ENCODE peak calls at places on chromosomes 2 and 18, in eight cellular contexts. One of them, this sample, is unnamed. For H3K9me3, the result is how much of the 10 kb centered on the place peaks cover.

GRCh38 chr18:3453540-3454364 is 3.8 kb downstream of the TGIF1 start:
- DNase-seq in WERI-Rb-1: no peak
- DNase-seq in neural progenitor cell: peak
- DNase-seq in CD8-positive, alpha-beta T cell: no peak
- DNase-seq in PC-9: peak
- DNase-seq in A549: no peak
- DNase-seq in endodermal cell: no peak
- DNase-seq in lower lobe of right lung: peak
- DNase-seq in this sample: peak

GRCh38 chr18:45408218-45408617 is 207.1 kb upstream of the SLC14A2 start:
- DNase-seq in WERI-Rb-1: no peak
- DNase-seq in neural progenitor cell: no peak
- DNase-seq in CD8-positive, alpha-beta T cell: no peak
- DNase-seq in PC-9: no peak
- DNase-seq in A549: no peak
- DNase-seq in endodermal cell: no peak
- DNase-seq in lower lobe of right lung: no peak
- DNase-seq in this sample: no peak

GRCh38 chr2:210452194-210452593 is 24.4 kb downstream of the LANCL1 start:
- DNase-seq in WERI-Rb-1: no peak
- DNase-seq in neural progenitor cell: no peak
- DNase-seq in CD8-positive, alpha-beta T cell: no peak
- DNase-seq in PC-9: no peak
- DNase-seq in A549: no peak
- DNase-seq in endodermal cell: no peak
- DNase-seq in lower lobe of right lung: no peak
- DNase-seq in this sample: no peak

GRCh38 chr18:22309191-22309590 is 108.5 kb downstream of the CTAGE1 start:
- DNase-seq in WERI-Rb-1: no peak
- DNase-seq in neural progenitor cell: no peak
- DNase-seq in CD8-positive, alpha-beta T cell: no peak
- DNase-seq in PC-9: no peak
- DNase-seq in A549: no peak
- DNase-seq in endodermal cell: no peak
- DNase-seq in lower lobe of right lung: no peak
- DNase-seq in this sample: no peak

GRCh38 chr2:32626591-32627221 is 1.1 kb upstream of the TTC27 start:
- DNase-seq in WERI-Rb-1: no peak
- DNase-seq in neural progenitor cell: peak
- DNase-seq in CD8-positive, alpha-beta T cell: no peak
- DNase-seq in PC-9: no peak
- DNase-seq in A549: no peak
- DNase-seq in endodermal cell: peak
- DNase-seq in lower lobe of right lung: no peak
- DNase-seq in this sample: no peak

GRCh38 chr2:119429225-119430000 is 2.2 kb upstream of the TMEM37 start:
- DNase-seq in WERI-Rb-1: no peak
- DNase-seq in neural progenitor cell: no peak
- DNase-seq in CD8-positive, alpha-beta T cell: no peak
- DNase-seq in PC-9: no peak
- DNase-seq in A549: no peak
- DNase-seq in endodermal cell: no peak
- DNase-seq in lower lobe of right lung: no peak
- DNase-seq in this sample: no peak

GRCh38 chr2:158635961-158636601 is 159.0 kb upstream of the DAPL1 start:
- DNase-seq in WERI-Rb-1: no peak
- DNase-seq in neural progenitor cell: no peak
- DNase-seq in CD8-positive, alpha-beta T cell: no peak
- DNase-seq in PC-9: no peak
- DNase-seq in A549: no peak
- DNase-seq in endodermal cell: no peak
- DNase-seq in lower lobe of right lung: no peak
- DNase-seq in this sample: no peak

GRCh38 chr2:218257390-218257981 is 3.3 kb upstream of the GPBAR1 start:
- DNase-seq in WERI-Rb-1: peak
- DNase-seq in neural progenitor cell: peak
- DNase-seq in CD8-positive, alpha-beta T cell: peak
- DNase-seq in PC-9: no peak
- DNase-seq in A549: no peak
- DNase-seq in endodermal cell: peak
- DNase-seq in lower lobe of right lung: peak
- DNase-seq in this sample: no peak

GRCh38 chr2:45131587-45131986 is 122.3 kb upstream of the SIX2 start:
- DNase-seq in WERI-Rb-1: no peak
- DNase-seq in neural progenitor cell: no peak
- DNase-seq in CD8-positive, alpha-beta T cell: no peak
- DNase-seq in PC-9: no peak
- DNase-seq in A549: no peak
- DNase-seq in endodermal cell: no peak
- DNase-seq in lower lobe of right lung: no peak
- DNase-seq in this sample: no peak

GRCh38 chr2:85911836-85912692 is 23.3 kb upstream of the ST3GAL5 start:
- DNase-seq in WERI-Rb-1: peak
- DNase-seq in neural progenitor cell: no peak
- DNase-seq in CD8-positive, alpha-beta T cell: no peak
- DNase-seq in PC-9: no peak
- DNase-seq in A549: no peak
- DNase-seq in endodermal cell: no peak
- DNase-seq in lower lobe of right lung: no peak
- DNase-seq in this sample: no peak

GRCh38 chr18:40868110-40868858 is 1086.8 kb upstream of the PIK3C3 start:
- DNase-seq in WERI-Rb-1: no peak
- DNase-seq in neural progenitor cell: no peak
- DNase-seq in CD8-positive, alpha-beta T cell: no peak
- DNase-seq in PC-9: peak
- DNase-seq in A549: peak
- DNase-seq in endodermal cell: no peak
- DNase-seq in lower lobe of right lung: no peak
- DNase-seq in this sample: no peak

GRCh38 chr18:55402731-55403405 is 185.1 kb downstream of the TCF4 start:
- DNase-seq in WERI-Rb-1: no peak
- DNase-seq in neural progenitor cell: no peak
- DNase-seq in CD8-positive, alpha-beta T cell: no peak
- DNase-seq in PC-9: no peak
- DNase-seq in A549: no peak
- DNase-seq in endodermal cell: no peak
- DNase-seq in lower lobe of right lung: no peak
- DNase-seq in this sample: no peak

DNA sequence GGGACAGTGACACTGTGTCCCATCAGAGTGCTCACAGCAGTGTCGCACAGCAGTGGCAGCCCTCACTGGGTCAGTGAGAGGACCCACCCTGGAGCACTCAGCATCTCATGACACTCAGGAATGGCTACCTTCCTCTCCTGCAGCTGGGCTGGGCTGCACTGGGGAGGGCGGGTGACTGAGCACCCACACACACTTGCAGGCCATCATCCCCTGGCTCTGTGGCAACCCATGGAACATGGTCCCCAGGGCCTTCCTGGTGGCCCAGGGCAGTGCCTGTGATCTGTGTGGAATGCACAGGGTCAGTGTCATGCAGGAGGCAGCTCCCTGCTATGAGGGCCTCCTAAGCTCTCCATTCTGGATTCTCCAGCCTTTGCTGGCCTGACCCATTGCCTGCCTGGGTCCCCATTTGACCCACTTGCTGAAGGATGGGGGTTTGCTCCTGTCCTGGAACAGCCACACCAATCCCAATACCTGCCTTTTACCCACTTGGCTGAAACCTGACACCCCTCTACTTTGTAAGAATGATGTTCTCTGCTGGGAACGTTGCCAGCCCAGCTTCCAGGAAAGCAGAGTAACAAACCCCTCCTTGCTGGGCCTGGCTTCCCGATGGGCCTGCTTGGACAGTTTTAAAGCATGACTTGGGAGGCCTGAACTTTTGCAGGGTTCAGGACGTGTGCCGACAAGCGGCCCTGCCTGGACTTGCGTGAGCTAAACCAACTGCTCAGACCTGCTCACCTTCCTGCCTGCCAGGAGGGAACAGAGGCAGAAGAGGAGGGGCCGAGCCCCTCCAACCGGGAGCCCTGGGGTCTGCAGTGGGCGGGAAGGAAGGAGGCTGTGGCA is 13.7 kb downstream of the HS6ST1 start:
- DNase-seq in WERI-Rb-1: peak
- DNase-seq in neural progenitor cell: peak
- DNase-seq in CD8-positive, alpha-beta T cell: no peak
- DNase-seq in PC-9: peak
- DNase-seq in A549: no peak
- DNase-seq in endodermal cell: peak
- DNase-seq in lower lobe of right lung: peak
- DNase-seq in this sample: peak
- TF ChIP-seq CTCF in WERI-Rb-1: no peak
- TF ChIP-seq CTCF in neural progenitor cell: no peak
- TF ChIP-seq CTCF in CD8-positive, alpha-beta T cell: no peak
- TF ChIP-seq CTCF in PC-9: no peak
- TF ChIP-seq CTCF in A549: no peak
- TF ChIP-seq CTCF in endodermal cell: no peak
- TF ChIP-seq CTCF in lower lobe of right lung: no peak
- TF ChIP-seq CTCF in this sample: no peak

DNA sequence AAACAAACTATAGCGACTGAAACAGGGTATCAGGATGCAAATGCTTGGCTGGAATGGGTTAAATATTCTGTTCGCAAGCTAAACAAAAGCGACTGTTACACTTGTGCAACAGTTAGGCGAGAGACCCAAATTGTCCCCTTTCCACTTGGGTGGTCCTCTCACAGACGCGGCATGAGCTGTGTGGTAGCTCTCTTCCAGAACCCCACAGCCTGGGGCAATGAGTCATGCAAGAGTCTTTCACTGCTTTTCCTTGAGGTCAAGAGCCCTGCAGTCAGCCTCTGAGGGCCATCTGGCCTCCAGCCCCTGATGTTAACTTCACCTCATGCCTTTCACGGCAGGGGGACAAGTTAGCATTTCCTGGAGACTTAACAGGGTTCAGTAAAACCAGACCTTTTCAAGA is 25.7 kb downstream of the SULT1C4 start:
- DNase-seq in WERI-Rb-1: no peak
- DNase-seq in neural progenitor cell: peak
- DNase-seq in CD8-positive, alpha-beta T cell: no peak
- DNase-seq in PC-9: no peak
- DNase-seq in A549: no peak
- DNase-seq in endodermal cell: peak
- DNase-seq in lower lobe of right lung: no peak
- DNase-seq in this sample: no peak
- H3K9me3 ChIP-seq in WERI-Rb-1: under half
- H3K9me3 ChIP-seq in neural progenitor cell: under half
- H3K9me3 ChIP-seq in CD8-positive, alpha-beta T cell: under half
- H3K9me3 ChIP-seq in PC-9: under half
- H3K9me3 ChIP-seq in A549: under half
- H3K9me3 ChIP-seq in endodermal cell: under half
- H3K9me3 ChIP-seq in lower lobe of right lung: under half
- H3K9me3 ChIP-seq in this sample: under half

DNA sequence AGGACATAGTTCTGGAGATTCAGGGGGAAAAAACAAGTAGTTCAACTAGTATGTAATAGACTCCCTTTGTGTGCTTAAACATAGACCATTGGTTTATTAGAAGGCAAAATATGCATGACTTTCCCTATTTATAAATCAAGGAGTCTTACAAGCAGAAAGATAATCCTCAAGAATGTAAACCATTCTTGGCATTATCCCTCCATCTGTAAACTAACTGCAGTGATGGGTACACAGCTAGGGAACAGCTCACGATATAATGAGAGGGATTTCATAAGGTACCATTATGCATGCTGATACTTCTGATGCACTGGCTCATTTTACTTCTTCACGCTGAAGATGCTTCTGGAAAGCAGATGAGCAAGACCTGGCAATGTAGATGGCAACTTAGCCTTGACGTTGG is 878 bp downstream of the FBXO15 start:
- DNase-seq in WERI-Rb-1: no peak
- DNase-seq in neural progenitor cell: no peak
- DNase-seq in CD8-positive, alpha-beta T cell: no peak
- DNase-seq in PC-9: no peak
- DNase-seq in A549: no peak
- DNase-seq in endodermal cell: no peak
- DNase-seq in lower lobe of right lung: no peak
- DNase-seq in this sample: no peak
- H3K4me3 ChIP-seq in WERI-Rb-1: peak
- H3K4me3 ChIP-seq in neural progenitor cell: peak
- H3K4me3 ChIP-seq in CD8-positive, alpha-beta T cell: peak
- H3K4me3 ChIP-seq in PC-9: no peak
- H3K4me3 ChIP-seq in A549: peak
- H3K4me3 ChIP-seq in endodermal cell: peak
- H3K4me3 ChIP-seq in lower lobe of right lung: peak
- H3K4me3 ChIP-seq in this sample: no peak

GRCh38 chr2:27291865-27292264 is 9.6 kb downstream of the TRIM54 start:
- DNase-seq in WERI-Rb-1: peak
- DNase-seq in neural progenitor cell: peak
- DNase-seq in CD8-positive, alpha-beta T cell: no peak
- DNase-seq in PC-9: no peak
- DNase-seq in A549: peak
- DNase-seq in endodermal cell: peak
- DNase-seq in lower lobe of right lung: no peak
- DNase-seq in this sample: no peak
- TF ChIP-seq CTCF in WERI-Rb-1: peak
- TF ChIP-seq CTCF in neural progenitor cell: peak
- TF ChIP-seq CTCF in CD8-positive, alpha-beta T cell: no peak
- TF ChIP-seq CTCF in PC-9: no peak
- TF ChIP-seq CTCF in A549: peak
- TF ChIP-seq CTCF in endodermal cell: peak
- TF ChIP-seq CTCF in lower lobe of right lung: no peak
- TF ChIP-seq CTCF in this sample: no peak

GRCh38 chr2:176565641-176566323 is 296.5 kb downstream of the MTX2 start:
- DNase-seq in WERI-Rb-1: no peak
- DNase-seq in neural progenitor cell: no peak
- DNase-seq in CD8-positive, alpha-beta T cell: no peak
- DNase-seq in PC-9: no peak
- DNase-seq in A549: no peak
- DNase-seq in endodermal cell: no peak
- DNase-seq in lower lobe of right lung: no peak
- DNase-seq in this sample: peak

GRCh38 chr2:176569574-176569973 is 300.3 kb downstream of the MTX2 start:
- DNase-seq in WERI-Rb-1: no peak
- DNase-seq in neural progenitor cell: no peak
- DNase-seq in CD8-positive, alpha-beta T cell: no peak
- DNase-seq in PC-9: no peak
- DNase-seq in A549: no peak
- DNase-seq in endodermal cell: no peak
- DNase-seq in lower lobe of right lung: no peak
- DNase-seq in this sample: no peak

GRCh38 chr2:176562359-176563043 is 293.3 kb downstream of the MTX2 start:
- DNase-seq in WERI-Rb-1: no peak
- DNase-seq in neural progenitor cell: no peak
- DNase-seq in CD8-positive, alpha-beta T cell: no peak
- DNase-seq in PC-9: peak
- DNase-seq in A549: no peak
- DNase-seq in endodermal cell: no peak
- DNase-seq in lower lobe of right lung: no peak
- DNase-seq in this sample: no peak

GRCh38 chr2:176567361-176567760 is 298.1 kb downstream of the MTX2 start:
- DNase-seq in WERI-Rb-1: no peak
- DNase-seq in neural progenitor cell: no peak
- DNase-seq in CD8-positive, alpha-beta T cell: no peak
- DNase-seq in PC-9: no peak
- DNase-seq in A549: no peak
- DNase-seq in endodermal cell: no peak
- DNase-seq in lower lobe of right lung: no peak
- DNase-seq in this sample: no peak

GRCh38 chr2:176566936-176567335 is 297.7 kb downstream of the MTX2 start:
- DNase-seq in WERI-Rb-1: no peak
- DNase-seq in neural progenitor cell: no peak
- DNase-seq in CD8-positive, alpha-beta T cell: no peak
- DNase-seq in PC-9: no peak
- DNase-seq in A549: no peak
- DNase-seq in endodermal cell: no peak
- DNase-seq in lower lobe of right lung: no peak
- DNase-seq in this sample: no peak
- H3K9me3 ChIP-seq in WERI-Rb-1: under half
- H3K9me3 ChIP-seq in neural progenitor cell: under half
- H3K9me3 ChIP-seq in CD8-positive, alpha-beta T cell: under half
- H3K9me3 ChIP-seq in PC-9: under half
- H3K9me3 ChIP-seq in A549: under half
- H3K9me3 ChIP-seq in endodermal cell: under half
- H3K9me3 ChIP-seq in lower lobe of right lung: under half
- H3K9me3 ChIP-seq in this sample: under half